ENCODE peak calls at places on chromosomes 7 and 10, in four cellular contexts. One of them, this sample, is unnamed.

GRCh38 chr7:77426521-77427051 is 10.4 kb upstream of the GSAP start:
- DNase-seq in nucleus accumbens: no peak
- DNase-seq in posterior cingulate gyrus: no peak
- DNase-seq in non-pigmented ciliary epithelial cell: no peak
- DNase-seq in this sample: no peak

GRCh38 chr7:24435002-24435401 is 138.2 kb upstream of the PALS2 start:
- DNase-seq in nucleus accumbens: no peak
- DNase-seq in posterior cingulate gyrus: no peak
- DNase-seq in non-pigmented ciliary epithelial cell: no peak
- DNase-seq in this sample: no peak

GRCh38 chr7:91759205-91759863 is 121.2 kb downstream of the MTERF1 start:
- DNase-seq in nucleus accumbens: no peak
- DNase-seq in posterior cingulate gyrus: no peak
- DNase-seq in non-pigmented ciliary epithelial cell: no peak
- DNase-seq in this sample: no peak

GRCh38 chr7:137970263-137970975 is 31.5 kb downstream of the CREB3L2 start:
- DNase-seq in nucleus accumbens: no peak
- DNase-seq in posterior cingulate gyrus: no peak
- DNase-seq in non-pigmented ciliary epithelial cell: no peak
- DNase-seq in this sample: no peak

GRCh38 chr7:72307566-72307965 is 104.6 kb downstream of the CALN1 start:
- DNase-seq in nucleus accumbens: no peak
- DNase-seq in posterior cingulate gyrus: no peak
- DNase-seq in non-pigmented ciliary epithelial cell: no peak
- DNase-seq in this sample: no peak

GRCh38 chr7:116258734-116259133 is 48.4 kb downstream of the TES start:
- DNase-seq in nucleus accumbens: no peak
- DNase-seq in posterior cingulate gyrus: no peak
- DNase-seq in non-pigmented ciliary epithelial cell: no peak
- DNase-seq in this sample: peak

GRCh38 chr10:70762441-70763177 is 22.6 kb downstream of the TBATA start:
- DNase-seq in nucleus accumbens: no peak
- DNase-seq in posterior cingulate gyrus: peak
- DNase-seq in non-pigmented ciliary epithelial cell: no peak
- DNase-seq in this sample: no peak

GRCh38 chr7:31116615-31117014 is 64.5 kb downstream of the ADCYAP1R1 start:
- DNase-seq in nucleus accumbens: no peak
- DNase-seq in posterior cingulate gyrus: no peak
- DNase-seq in non-pigmented ciliary epithelial cell: no peak
- DNase-seq in this sample: no peak

GRCh38 chr10:122362621-122363020 is 11.9 kb upstream of the PLEKHA1 start:
- DNase-seq in nucleus accumbens: no peak
- DNase-seq in posterior cingulate gyrus: no peak
- DNase-seq in non-pigmented ciliary epithelial cell: no peak
- DNase-seq in this sample: no peak